ENCODE peak calls at places on chromosomes 1 and 21, in four cellular contexts. O is K562, P is IMR-90, N is GM12878. K is an unnamed sample.

GRCh38 chr1:206923009-206923960 is 1.5 kb upstream of the FCMR start:
- DNase-seq in O (no peak), P (no peak), N (peak), K (no peak)

GRCh38 chr1:6889875-6890480 is 104.7 kb downstream of the CAMTA1 start:
- DNase-seq in O (peak), P (peak), N (no peak), K (peak)

GRCh38 chr1:198201956-198202784 is 45.4 kb downstream of the NEK7 start:
- DNase-seq in O (no peak), P (no peak), N (peak), K (no peak)

GRCh38 chr1:201348211-201348566 is 29.3 kb downstream of the TNNT2 start:
- DNase-seq in O (peak), P (peak), N (no peak), K (peak)

GRCh38 chr1:21277178-21277577 is 13.1 kb downstream of the ECE1 start:
- DNase-seq in O (no peak), P (no peak), N (no peak), K (peak)

GRCh38 chr1:23483327-23484252 is at the start of gene ASAP3:
- DNase-seq in O (no peak), P (peak), N (no peak), K (peak)

GRCh38 chr1:9776685-9777084 is 47.1 kb downstream of the CLSTN1 start:
- DNase-seq in O (no peak), P (no peak), N (no peak), K (no peak)

GRCh38 chr1:94055459-94056122 is 65.4 kb downstream of the ABCA4 start:
- DNase-seq in O (no peak), P (no peak), N (no peak), K (no peak)

GRCh38 chr1:231162300-231162969 is 577 bp downstream of the TRIM67 start:
- DNase-seq in O (peak), P (peak), N (no peak), K (peak)

GRCh38 chr1:10943991-10944730 is 68.3 kb upstream of the TARDBP start:
- DNase-seq in O (peak), P (no peak), N (no peak), K (peak)

GRCh38 chr1:18109058-18109755 is 1.6 kb downstream of the IGSF21 start:
- DNase-seq in O (no peak), P (no peak), N (no peak), K (no peak)

GRCh38 chr1:67759692-67760029 is 73.6 kb downstream of the GNG12 start:
- DNase-seq in O (no peak), P (peak), N (no peak), K (no peak)

GRCh38 chr21:24076179-24076578 is 1531.1 kb downstream of the MRPL39 start:
- DNase-seq in O (no peak), P (peak), N (no peak), K (peak)

GRCh38 chr1:201361652-201362504 is 15.6 kb downstream of the TNNT2 start:
- DNase-seq in O (peak), P (peak), N (no peak), K (peak)

GRCh38 chr1:21289700-21290545 is at the start of gene ECE1:
- DNase-seq in O (no peak), P (no peak), N (no peak), K (peak)

GRCh38 chr1:58773406-58773840 is 10.4 kb downstream of the JUN start:
- DNase-seq in O (no peak), P (peak), N (no peak), K (peak)

GRCh38 chr21:15061747-15062146 is 3.1 kb downstream of the NRIP1 start:
- DNase-seq in O (no peak), P (no peak), N (no peak), K (peak)
- H3K4me3 ChIP-seq in O (peak), P (peak), N (peak), K (peak)

DNA sequence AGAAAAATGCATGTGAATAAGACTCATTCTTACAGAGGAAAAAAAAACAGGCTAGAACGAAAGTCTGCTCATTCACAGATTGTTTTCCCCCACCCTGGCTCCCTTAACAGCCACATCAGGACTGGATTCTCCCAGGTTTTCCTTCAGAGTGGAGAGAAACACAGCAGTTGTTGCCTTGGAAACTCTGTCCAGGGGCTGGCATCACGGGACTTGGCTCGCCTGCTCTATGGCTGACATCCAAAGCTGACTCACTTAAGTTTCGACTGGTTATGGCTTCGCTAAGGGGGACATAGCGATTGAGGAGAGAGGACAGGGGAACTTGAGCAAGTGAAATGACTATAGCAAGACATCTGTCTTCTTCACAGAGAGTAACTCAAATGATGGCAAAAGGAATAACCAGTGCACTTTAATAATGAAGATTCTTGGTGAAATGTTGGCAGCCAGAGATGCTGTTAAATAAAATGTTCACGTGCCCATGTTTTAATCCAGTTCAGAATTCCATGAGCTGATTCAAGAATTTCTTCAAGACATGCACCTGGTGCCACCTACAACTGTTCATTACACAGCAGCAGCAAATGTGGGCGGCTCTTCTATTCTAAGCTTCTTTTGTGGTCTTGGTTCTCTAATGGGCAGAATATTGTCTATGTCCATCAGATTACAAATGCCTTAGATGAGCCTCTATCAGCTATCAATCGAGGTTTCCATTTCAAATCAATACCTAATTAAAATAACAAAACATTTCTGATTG is 21.8 kb downstream of the MIS18A start:
- DNase-seq in O (no peak), P (peak), N (no peak), K (peak)
- TF ChIP-seq FOS in O (no peak), P (peak), N (no peak), K (no peak)

DNA sequence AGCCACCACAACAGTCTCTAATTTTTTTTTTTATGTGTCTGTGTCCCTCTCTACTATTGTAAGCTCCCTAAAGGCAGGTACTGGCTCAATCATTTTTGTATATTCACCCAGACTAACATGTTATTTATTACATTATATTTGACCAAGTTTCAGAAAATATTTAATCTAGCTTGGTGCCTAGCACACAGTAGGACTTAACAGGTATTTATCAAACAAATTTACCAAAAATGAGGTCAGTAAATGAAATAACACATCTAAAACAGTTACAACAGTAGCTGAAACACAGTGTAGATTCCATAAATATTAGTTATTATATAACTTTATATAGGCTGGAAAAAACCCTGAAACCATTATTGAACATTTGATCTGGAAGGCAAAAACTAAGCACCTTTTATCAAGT is 2.7 kb downstream of the NRDC start:
- DNase-seq in O (no peak), P (no peak), N (no peak), K (no peak)
- H3K4me3 ChIP-seq in O (peak), P (no peak), N (peak), K (no peak)

GRCh38 chr1:154968731-154969130 is 1.8 kb downstream of the SHC1 start:
- DNase-seq in O (no peak), P (no peak), N (no peak), K (no peak)
- TF ChIP-seq FOS in O (no peak), P (no peak), N (no peak), K (no peak)

GRCh38 chr1:56777972-56778371 is 41.2 kb downstream of the FYB2 start:
- DNase-seq in O (no peak), P (no peak), N (no peak), K (no peak)
- H3K4me3 ChIP-seq in O (no peak), P (no peak), N (no peak), K (no peak)

GRCh38 chr1:216425577-216425976 is 2.3 kb upstream of the USH2A start:
- DNase-seq in O (no peak), P (peak), N (no peak), K (no peak)

GRCh38 chr1:216420263-216420662 is 3.0 kb downstream of the USH2A start:
- DNase-seq in O (no peak), P (no peak), N (no peak), K (no peak)

GRCh38 chr1:216420746-216421145 is 2.5 kb downstream of the USH2A start:
- DNase-seq in O (no peak), P (no peak), N (no peak), K (no peak)

GRCh38 chr1:216422821-216423529 is at the start of gene USH2A:
- DNase-seq in O (no peak), P (no peak), N (no peak), K (no peak)
- TF ChIP-seq FOS in O (no peak), P (no peak), N (no peak), K (no peak)

K was measured in endothelial cell of umbilical vein.